ENCODE peak calls at places on chromosomes 2 and 18, in five cellular contexts. O is WTC11, E is HepG2, Y is K562, K is GM12878. V is an unnamed sample.

GRCh38 chr2:239467281-239467955 is 66.6 kb upstream of the HDAC4 start:
- DNase-seq in O (no peak), E (no peak), K (no peak), Y (no peak), V (no peak)

GRCh38 chr2:95380280-95380679 is 22.2 kb upstream of the FAHD2A start:
- DNase-seq in O (no peak), Y (no peak), K (no peak), E (no peak), V (no peak)

GRCh38 chr2:201072201-201072530 is 365 bp downstream of the NDUFB3 start:
- DNase-seq in K (no peak), Y (no peak), E (no peak), O (no peak), V (no peak)

GRCh38 chr2:168416555-168416954 is 39.5 kb upstream of the CERS6 start:
- DNase-seq in E (no peak), K (no peak), O (no peak), Y (no peak), V (no peak)

GRCh38 chr2:11681722-11682589 is 12.0 kb upstream of the NTSR2 start:
- DNase-seq in K (no peak), O (peak), Y (peak), E (peak), V (peak)

GRCh38 chr18:38420611-38421010 is 855.0 kb upstream of the CELF4 start:
- DNase-seq in K (no peak), Y (no peak), E (no peak), O (no peak), V (no peak)

GRCh38 chr2:54490863-54491262 is 34.7 kb downstream of the SPTBN1 start:
- DNase-seq in K (no peak), E (no peak), Y (no peak), O (no peak), V (no peak)

GRCh38 chr18:37453754-37454153 is 111.8 kb downstream of the CELF4 start:
- DNase-seq in Y (no peak), E (no peak), K (no peak), O (no peak), V (no peak)

GRCh38 chr2:204255469-204255868 is 289.8 kb upstream of the PARD3B start:
- DNase-seq in O (no peak), Y (no peak), E (no peak), K (no peak), V (no peak)

GRCh38 chr2:212863185-212863588 is 288.2 kb downstream of the IKZF2 start:
- DNase-seq in Y (peak), E (peak), K (peak), O (peak), V (peak)

GRCh38 chr2:14511541-14511940 is 121.0 kb upstream of the LRATD1 start:
- DNase-seq in Y (no peak), K (no peak), O (no peak), E (no peak), V (no peak)

GRCh38 chr2:60484080-60484737 is 69.2 kb downstream of the BCL11A start:
- DNase-seq in Y (no peak), O (no peak), K (no peak), E (peak), V (no peak)

GRCh38 chr2:119011162-119011909 is 69.3 kb downstream of the MARCO start:
- DNase-seq in K (no peak), Y (peak), O (peak), E (peak), V (peak)

GRCh38 chr18:8041526-8042111 is 474.5 kb downstream of the PTPRM start:
- DNase-seq in O (no peak), Y (no peak), E (peak), K (no peak), V (no peak)

GRCh38 chr2:143466391-143466790 is 337.2 kb downstream of the ARHGAP15 start:
- DNase-seq in O (no peak), Y (no peak), K (no peak), E (no peak), V (no peak)

GRCh38 chr2:164754157-164755093 is 87.2 kb downstream of the COBLL1 start:
- DNase-seq in Y (no peak), O (no peak), K (no peak), E (no peak), V (no peak)

GRCh38 chr2:114797540-114797939 is 355.1 kb downstream of the DPP10 start:
- DNase-seq in O (no peak), K (no peak), Y (no peak), E (no peak), V (no peak)

GRCh38 chr2:222904557-222905258 is 43.9 kb downstream of the ACSL3 start:
- DNase-seq in O (no peak), Y (no peak), E (no peak), K (no peak), V (no peak)

GRCh38 chr2:237465515-237466227 is 21.4 kb upstream of the MLPH start:
- DNase-seq in O (no peak), K (no peak), Y (no peak), E (no peak), V (peak)

GRCh38 chr2:85611705-85612587 is at the start of gene C2orf68:
- DNase-seq in Y (peak), E (peak), K (peak), O (peak), V (peak)
- TF ChIP-seq ESRRA in Y (peak), E (peak), K (no peak), O (peak), V (no peak)

GRCh38 chr2:234880551-234881211 is 71.1 kb upstream of the SH3BP4 start:
- DNase-seq in K (no peak), Y (no peak), O (no peak), E (peak), V (peak)

GRCh38 chr2:234885113-234885512 is 66.7 kb upstream of the SH3BP4 start:
- DNase-seq in E (no peak), O (no peak), K (no peak), Y (no peak), V (no peak)

GRCh38 chr2:234879671-234880455 is 72.0 kb upstream of the SH3BP4 start:
- DNase-seq in O (no peak), E (peak), Y (peak), K (no peak), V (peak)

GRCh38 chr2:234884591-234884990 is 67.2 kb upstream of the SH3BP4 start:
- DNase-seq in E (no peak), Y (no peak), K (no peak), O (no peak), V (no peak)

DNA sequence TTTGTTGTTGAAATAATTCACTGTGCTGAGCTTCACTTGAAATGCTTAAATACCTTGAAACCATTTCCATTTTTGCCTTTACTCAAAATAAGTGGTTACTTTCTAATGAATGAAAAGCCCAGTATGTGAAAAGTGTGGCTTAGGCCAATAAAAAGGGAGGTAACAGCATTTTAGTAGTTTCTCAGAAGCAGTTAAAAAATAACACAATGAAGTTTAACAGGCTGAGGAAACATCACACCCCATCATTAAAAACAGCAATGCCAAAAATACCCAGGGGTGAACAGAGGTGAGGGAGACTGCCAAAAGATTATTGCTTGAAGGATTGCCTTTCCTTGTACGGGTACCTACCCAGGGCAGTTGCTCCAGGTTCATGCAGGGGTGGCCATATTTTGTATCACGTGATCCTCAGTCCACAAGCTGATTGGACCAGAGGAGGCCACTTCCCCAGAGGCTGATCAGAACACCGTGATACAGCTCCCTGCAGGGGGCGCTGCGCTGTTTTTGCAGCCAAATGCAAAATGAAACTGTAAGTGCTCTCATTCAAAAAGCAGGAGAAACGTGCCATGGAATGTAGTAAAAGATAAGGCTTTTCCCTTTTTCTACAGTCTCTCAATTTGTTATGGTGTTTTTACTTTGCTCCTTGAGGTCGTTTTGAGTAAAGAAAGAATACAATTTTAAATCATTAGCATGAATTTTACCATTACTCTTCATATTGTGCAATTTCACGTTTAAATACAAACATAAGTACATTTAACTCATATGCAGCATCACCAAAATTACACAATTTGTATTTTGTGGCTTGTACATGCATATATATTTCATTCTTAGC is 70.2 kb upstream of the SH3BP4 start:
- DNase-seq in K (no peak), E (peak), Y (peak), O (peak), V (peak)
- TF ChIP-seq ESRRA in K (no peak), E (no peak), Y (no peak), O (no peak), V (no peak)

DNA sequence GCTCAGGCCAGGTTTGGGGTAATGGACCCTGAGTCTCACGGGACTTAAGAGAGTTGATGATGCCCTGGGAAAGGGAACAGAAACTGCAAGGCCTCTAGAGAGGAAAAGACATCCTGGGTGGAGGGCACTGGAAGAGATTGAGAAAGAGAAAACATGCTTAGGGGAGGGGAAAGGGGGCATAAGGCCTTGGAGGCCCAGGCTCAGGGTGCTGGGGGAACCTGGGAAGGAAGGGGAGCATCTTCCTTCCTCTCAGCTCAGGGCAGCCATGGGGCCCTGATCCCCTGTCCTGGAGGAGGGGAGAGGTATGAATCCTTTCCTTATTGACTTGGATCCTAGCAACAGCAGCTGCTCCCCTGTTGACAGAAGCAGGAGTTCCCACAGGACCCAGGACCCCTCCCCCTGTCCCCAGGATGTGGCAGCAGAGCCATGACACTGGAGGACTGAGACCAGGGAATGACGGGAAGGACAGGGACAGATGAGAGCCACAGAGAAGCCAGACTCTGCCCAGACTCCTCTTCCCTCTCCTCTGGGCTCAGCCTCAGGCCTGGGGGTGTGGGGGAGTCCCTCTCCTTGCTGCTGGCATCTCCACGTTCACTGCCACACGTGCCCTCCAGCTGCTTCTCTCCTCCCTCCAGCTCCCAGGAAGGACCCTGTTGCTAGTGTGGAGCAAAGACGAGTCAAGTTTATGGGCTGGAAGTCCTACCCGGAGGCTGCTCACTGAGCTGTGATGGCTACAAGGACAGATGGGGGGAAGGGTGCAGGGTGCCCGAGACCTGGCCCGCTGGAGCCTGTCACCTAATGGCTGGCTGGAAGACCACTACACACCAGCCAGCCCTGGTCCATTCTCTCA is 834 bp downstream of the GPBAR1 start:
- DNase-seq in Y (no peak), K (no peak), E (no peak), O (no peak), V (no peak)
- TF ChIP-seq ESRRA in Y (no peak), K (no peak), E (no peak), O (no peak), V (no peak)

GRCh38 chr2:136645458-136645857 is 119.9 kb upstream of the THSD7B start:
- DNase-seq in E (no peak), O (no peak), K (no peak), Y (no peak), V (no peak)
- TF ChIP-seq ESRRA in E (no peak), O (no peak), K (no peak), Y (no peak), V (no peak)

DNA sequence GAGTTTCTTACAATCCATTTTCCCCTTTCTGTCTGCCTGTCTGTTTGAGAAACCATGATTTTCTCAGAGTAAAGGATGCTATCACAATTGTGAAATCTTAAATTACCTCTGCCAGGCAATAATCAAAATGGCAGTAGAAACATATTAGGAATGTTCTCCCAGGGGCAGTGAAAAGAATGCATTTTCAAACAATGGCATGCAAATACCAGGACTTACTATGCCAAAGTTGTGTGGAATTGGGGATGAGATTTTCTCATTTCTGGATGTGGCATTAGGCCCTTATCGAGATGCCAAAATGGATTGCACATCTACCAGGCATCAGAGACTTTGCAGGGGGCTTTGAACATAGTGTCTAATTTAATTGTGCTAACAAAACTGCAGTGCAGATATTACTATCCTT is 821.4 kb downstream of the RNF144A start:
- DNase-seq in E (no peak), Y (no peak), O (no peak), K (no peak), V (no peak)
- TF ChIP-seq ESRRA in E (no peak), Y (no peak), O (no peak), K (no peak), V (no peak)

GRCh38 chr2:156689945-156690344 is 253.8 kb downstream of the GPD2 start:
- DNase-seq in O (no peak), E (no peak), Y (no peak), K (no peak), V (no peak)

GRCh38 chr2:156691014-156691413 is 254.8 kb downstream of the GPD2 start:
- DNase-seq in K (no peak), Y (no peak), E (no peak), O (no peak), V (no peak)

GRCh38 chr2:156695020-156695419 is 258.8 kb downstream of the GPD2 start:
- DNase-seq in E (no peak), K (no peak), O (no peak), Y (no peak), V (no peak)

GRCh38 chr2:156697906-156698305 is 261.7 kb downstream of the GPD2 start:
- DNase-seq in Y (no peak), O (no peak), E (no peak), K (no peak), V (no peak)

DNA sequence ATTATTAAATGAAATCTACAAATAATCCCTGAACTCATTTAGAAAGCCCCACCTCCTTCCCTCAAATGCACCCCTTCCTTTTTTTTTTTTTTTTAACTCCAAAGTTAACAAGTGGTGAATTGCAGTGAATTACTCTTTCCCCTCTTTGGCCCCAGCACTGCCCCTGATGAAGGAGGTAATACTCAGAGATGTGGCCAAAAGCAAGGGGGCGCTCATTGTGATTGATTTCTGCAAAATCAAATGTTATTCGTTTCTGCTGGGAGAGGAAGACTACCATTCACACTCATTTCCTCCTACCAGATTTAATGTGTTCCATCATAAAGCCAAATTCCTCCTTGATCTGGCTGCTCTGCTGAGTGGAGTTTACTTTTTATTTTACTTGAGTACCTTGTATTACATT is 259.4 kb downstream of the GPD2 start:
- DNase-seq in O (peak), Y (no peak), K (no peak), E (no peak), V (no peak)
- TF ChIP-seq ESRRA in O (no peak), Y (no peak), K (no peak), E (no peak), V (no peak)

V was measured in A549.